ENCODE peak calls at places on chromosomes 13 and 19, in ten cellular contexts. N is GM13976, P is G401, K is osteocyte, L is left colon, X is progenitor cell of endocrine pancreas, R is pancreas, S is PC-3, F is glutamatergic neuron, T is non-pigmented ciliary epithelial cell. V is an unnamed sample.

GRCh38 chr13:113413178-113413897 is 40.0 kb downstream of the ADPRHL1 start:
- DNase-seq in N (no peak), P (no peak), K (no peak), L (no peak), X (no peak), R (no peak), S (no peak), F (no peak), T (no peak), V (no peak)

GRCh38 chr19:49355890-49356289 is 6.3 kb downstream of the TEAD2 start:
- DNase-seq in N (no peak), P (no peak), K (no peak), L (no peak), X (no peak), R (no peak), S (no peak), F (no peak), T (no peak), V (no peak)

GRCh38 chr19:46786236-46787039 is 2.0 kb downstream of the SLC1A5 start:
- DNase-seq in N (peak), P (no peak), K (no peak), L (peak), X (no peak), R (peak), S (peak), F (peak), T (no peak), V (no peak)

GRCh38 chr13:109989155-109989554 is 202.8 kb upstream of the IRS2 start:
- DNase-seq in N (no peak), P (no peak), K (no peak), L (no peak), X (no peak), R (no peak), S (peak), F (no peak), T (no peak), V (no peak)

GRCh38 chr13:95728957-95729356 is 52.0 kb downstream of the DNAJC3 start:
- DNase-seq in N (no peak), P (no peak), K (no peak), L (no peak), X (no peak), R (no peak), S (no peak), F (no peak), T (no peak), V (no peak)

GRCh38 chr13:29594310-29594709 is 1.2 kb downstream of the SLC7A1 start:
- DNase-seq in N (peak), P (peak), K (no peak), L (peak), X (no peak), R (peak), S (peak), F (peak), T (no peak), V (peak)

GRCh38 chr13:99671746-99672145 is 170.5 kb downstream of the TM9SF2 start:
- DNase-seq in N (no peak), P (no peak), K (no peak), L (no peak), X (no peak), R (no peak), S (no peak), F (no peak), T (no peak), V (no peak)

GRCh38 chr13:85230754-85231153 is 568.5 kb downstream of the SLITRK6 start:
- DNase-seq in N (no peak), P (no peak), K (no peak), L (no peak), X (no peak), R (no peak), S (no peak), F (no peak), T (no peak), V (no peak)

GRCh38 chr19:35639321-35639639 is 2.3 kb upstream of the ETV2 start:
- DNase-seq in N (no peak), P (no peak), K (no peak), L (no peak), X (no peak), R (no peak), S (no peak), F (no peak), T (no peak), V (no peak)

GRCh38 chr13:57557979-57558529 is 73.5 kb upstream of the PCDH17 start:
- DNase-seq in N (no peak), P (no peak), K (no peak), L (no peak), X (no peak), R (no peak), S (peak), F (no peak), T (no peak), V (no peak)

GRCh38 chr19:40241125-40241808 is 14.8 kb upstream of the CCNP start:
- DNase-seq in N (no peak), P (no peak), K (no peak), L (no peak), X (no peak), R (no peak), S (no peak), F (no peak), T (no peak), V (no peak)